ENCODE peak calls at places on chromosomes 4 and X, in ten cellular contexts. K, E, V, A, D, W, S, X, I and N are unnamed samples. For H3K9me3, the result is how much of the 10 kb centered on the place peaks cover.

GRCh38 chrX:20515841-20516461 is 249.2 kb upstream of the RPS6KA3 start:
- DNase-seq in K (no peak), E (peak), V (peak), A (no peak), D (no peak), W (no peak), S (peak), X (no peak), I (peak), N (no peak)

GRCh38 chr4:74930166-74930565 is 2.8 kb upstream of the PARM1 start:
- DNase-seq in K (no peak), E (no peak), V (no peak), A (no peak), D (no peak), W (no peak), S (no peak), X (no peak), I (no peak), N (no peak)

GRCh38 chrX:13906103-13906502 is 89.2 kb upstream of the GPM6B start:
- DNase-seq in K (no peak), E (no peak), V (no peak), A (no peak), D (no peak), W (no peak), S (no peak), X (no peak), I (no peak), N (no peak)

GRCh38 chr4:155552180-155552579 is 114.5 kb upstream of the GUCY1A1 start:
- DNase-seq in K (no peak), E (peak), V (peak), A (no peak), D (no peak), W (no peak), S (no peak), X (no peak), I (no peak), N (no peak)

GRCh38 chr4:123072060-123072459 is 149.7 kb upstream of the NUDT6 start:
- DNase-seq in K (no peak), E (no peak), V (no peak), A (no peak), D (no peak), W (no peak), S (no peak), X (no peak), I (no peak), N (no peak)

GRCh38 chrX:103626855-103627254 is 1.9 kb upstream of the TCEAL1 start:
- DNase-seq in K (no peak), E (peak), V (peak), A (no peak), D (no peak), W (no peak), S (no peak), X (no peak), I (no peak), N (no peak)

GRCh38 chr4:86972997-86973396 is 38.2 kb downstream of the AFF1 start:
- DNase-seq in K (peak), E (no peak), V (no peak), A (no peak), D (peak), W (peak), S (no peak), X (peak), I (no peak), N (peak)

GRCh38 chrX:155112171-155112570 is 40.9 kb downstream of the BRCC3 start:
- DNase-seq in K (no peak), E (no peak), V (peak), A (no peak), D (no peak), W (no peak), S (no peak), X (no peak), I (peak), N (no peak)

GRCh38 chr4:24764305-24764704 is 31.1 kb upstream of the SOD3 start:
- DNase-seq in K (no peak), E (no peak), V (peak), A (no peak), D (no peak), W (no peak), S (no peak), X (no peak), I (no peak), N (no peak)

GRCh38 chr4:78902313-78902712 is 36.9 kb downstream of the PAQR3 start:
- DNase-seq in K (no peak), E (no peak), V (no peak), A (no peak), D (no peak), W (no peak), S (no peak), X (no peak), I (no peak), N (no peak)

GRCh38 chrX:103329991-103330390 is at the start of gene TCEAL7:
- DNase-seq in K (peak), E (peak), V (peak), A (no peak), D (no peak), W (no peak), S (no peak), X (no peak), I (no peak), N (no peak)

GRCh38 chr4:119593698-119594097 is 34.9 kb downstream of the PDE5A start:
- DNase-seq in K (no peak), E (no peak), V (no peak), A (no peak), D (no peak), W (no peak), S (no peak), X (no peak), I (no peak), N (no peak)

GRCh38 chrX:154484255-154485149 is 1.9 kb downstream of the UBL4A start:
- DNase-seq in K (peak), E (no peak), V (no peak), A (no peak), D (no peak), W (peak), S (peak), X (peak), I (no peak), N (peak)

GRCh38 chrX:66018585-66019309 is 21.1 kb downstream of the VSIG4 start:
- DNase-seq in K (no peak), E (no peak), V (no peak), A (no peak), D (no peak), W (no peak), S (no peak), X (no peak), I (no peak), N (no peak)

GRCh38 chr4:99657801-99658200 is at the start of gene C4orf54:
- DNase-seq in K (no peak), E (peak), V (no peak), A (no peak), D (no peak), W (no peak), S (no peak), X (no peak), I (no peak), N (no peak)

GRCh38 chr4:41509411-41510008 is 28.4 kb upstream of the LIMCH1 start:
- DNase-seq in K (peak), E (no peak), V (no peak), A (no peak), D (no peak), W (no peak), S (no peak), X (no peak), I (no peak), N (no peak)

GRCh38 chrX:119640621-119641020 is 34.4 kb upstream of the NKRF start:
- DNase-seq in K (no peak), E (no peak), V (no peak), A (no peak), D (no peak), W (no peak), S (no peak), X (no peak), I (no peak), N (no peak)
- H3K9me3 ChIP-seq in K (under half), E (under half), V (under half), A (under half), D (under half), W (under half), S (under half), X (under half), I (under half), N (under half)

GRCh38 chr4:45323453-45324058 is 597.2 kb upstream of the GNPDA2 start:
- DNase-seq in K (no peak), E (no peak), V (no peak), A (no peak), D (no peak), W (no peak), S (no peak), X (no peak), I (no peak), N (no peak)
- H3K9me3 ChIP-seq in K (under half), E (under half), V (under half), A (under half), D (under half), W (under half), S (under half), X (under half), I (under half), N (under half)

GRCh38 chr4:28469387-28469786 is 1608.7 kb downstream of the STIM2 start:
- DNase-seq in K (no peak), E (no peak), V (peak), A (no peak), D (no peak), W (no peak), S (no peak), X (no peak), I (no peak), N (no peak)
- H3K9me3 ChIP-seq in K (under half), E (under half), V (under half), A (under half), D (under half), W (under half), S (under half), X (under half), I (under half), N (under half)

DNA sequence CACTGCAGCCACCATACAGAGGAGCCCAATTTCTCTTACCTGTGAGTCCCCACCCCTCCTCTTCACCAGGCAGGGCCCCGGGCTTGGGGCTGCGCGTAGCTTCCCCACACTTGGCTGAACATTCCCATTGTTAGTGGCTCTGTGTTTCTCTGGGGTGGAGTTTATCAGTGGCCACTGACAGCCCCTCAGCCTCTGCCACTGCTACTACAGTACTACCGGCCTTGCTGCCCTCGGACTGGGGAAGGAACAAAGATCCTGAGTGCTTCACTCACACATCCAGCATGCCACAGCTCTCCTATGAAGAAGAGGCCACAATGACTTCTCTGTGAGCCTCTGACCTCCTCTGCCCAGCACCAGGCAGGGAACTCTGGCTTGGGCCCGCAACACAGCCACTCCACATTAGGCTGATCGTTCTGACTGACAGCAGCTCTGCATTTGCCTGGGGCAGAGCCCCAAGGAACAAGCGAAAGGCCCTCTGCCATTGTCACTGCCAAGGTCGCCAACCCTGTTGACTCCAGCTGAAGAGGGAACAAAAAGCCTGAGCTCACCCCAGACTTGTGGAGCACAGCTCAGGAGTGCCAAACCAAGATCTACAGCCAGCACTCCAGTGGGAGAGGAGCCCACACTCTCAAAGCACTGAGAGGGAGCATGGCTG is 24.0 kb downstream of the ABCB7 start:
- DNase-seq in K (no peak), E (no peak), V (no peak), A (no peak), D (no peak), W (no peak), S (no peak), X (no peak), I (no peak), N (no peak)
- H3K9me3 ChIP-seq in K (under half), E (under half), V (under half), A (under half), D (under half), W (under half), S (under half), X (under half), I (under half), N (under half)

DNA sequence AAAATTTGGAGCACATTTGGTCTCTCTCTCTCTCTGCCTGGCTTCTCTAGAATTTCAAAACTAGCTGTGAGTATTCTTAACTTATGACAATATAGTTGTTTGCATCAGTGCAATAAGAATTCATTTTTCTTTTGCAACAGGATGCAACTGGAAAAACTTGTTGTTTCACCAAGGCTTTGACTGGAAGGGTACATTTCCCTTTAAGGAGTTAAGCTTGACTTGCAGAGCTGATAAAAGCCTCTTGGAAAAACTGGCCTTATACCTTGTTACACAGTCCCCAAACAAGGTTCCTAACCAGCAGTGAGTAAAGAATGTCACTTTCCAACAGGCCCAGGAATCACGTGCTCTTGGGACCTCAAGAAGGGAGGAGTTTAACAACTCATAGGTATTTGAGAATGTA is 25.9 kb upstream of the ZNF718 start:
- DNase-seq in K (no peak), E (no peak), V (no peak), A (no peak), D (no peak), W (no peak), S (no peak), X (no peak), I (no peak), N (no peak)
- H3K9me3 ChIP-seq in K (under half), E (under half), V (half or more), A (under half), D (half or more), W (half or more), S (half or more), X (under half), I (under half), N (half or more)

GRCh38 chr4:33715996-33716395 is 2528.3 kb downstream of the ARAP2 start:
- DNase-seq in K (no peak), E (peak), V (no peak), A (no peak), D (no peak), W (no peak), S (no peak), X (no peak), I (no peak), N (no peak)

GRCh38 chr4:33709247-33709646 is 2535.1 kb downstream of the ARAP2 start:
- DNase-seq in K (no peak), E (peak), V (peak), A (no peak), D (no peak), W (no peak), S (no peak), X (no peak), I (no peak), N (no peak)

GRCh38 chr4:33714971-33715370 is 2529.3 kb downstream of the ARAP2 start:
- DNase-seq in K (no peak), E (no peak), V (no peak), A (no peak), D (no peak), W (no peak), S (no peak), X (no peak), I (no peak), N (no peak)
- H3K9me3 ChIP-seq in K (under half), E (under half), V (under half), A (under half), D (under half), W (under half), S (under half), X (under half), I (under half), N (under half)